ENCODE peak calls at places on chromosomes 5 and 9, in four cellular contexts. X is WERI-Rb-1, M is epithelial cell of esophagus, P is endothelial cell of umbilical vein. S is an unnamed sample.

GRCh38 chr5:95403996-95404395 is 12.8 kb downstream of the FAM81B start:
- DNase-seq in X (no peak), M (peak), P (no peak), S (no peak)

GRCh38 chr5:69414885-69415583 is at the start of gene MARVELD2:
- DNase-seq in X (peak), M (peak), P (peak), S (no peak)

GRCh38 chr5:110268283-110268682 is 458.2 kb downstream of the TMEM232 start:
- DNase-seq in X (no peak), M (no peak), P (no peak), S (no peak)

GRCh38 chr5:135394095-135394494 is 4.9 kb downstream of the MACROH2A1 start:
- DNase-seq in X (no peak), M (no peak), P (no peak), S (no peak)

GRCh38 chr5:77087484-77088291 is 603 bp upstream of the ZBED3 start:
- DNase-seq in X (no peak), M (no peak), P (peak), S (no peak)

GRCh38 chr9:135577256-135577655 is 15.7 kb downstream of the PAEP start:
- DNase-seq in X (no peak), M (no peak), P (no peak), S (no peak)

GRCh38 chr9:128841704-128842492 is 12.3 kb upstream of the SPOUT1 start:
- DNase-seq in X (no peak), M (no peak), P (no peak), S (no peak)

GRCh38 chr9:36818242-36818938 is 215.7 kb downstream of the PAX5 start:
- DNase-seq in X (peak), M (peak), P (no peak), S (no peak)

GRCh38 chr5:98934581-98934980 is 5.8 kb upstream of the CHD1 start:
- DNase-seq in X (no peak), M (peak), P (no peak), S (no peak)

GRCh38 chr5:66743344-66743743 is 147.2 kb downstream of the MAST4 start:
- DNase-seq in X (no peak), M (no peak), P (no peak), S (no peak)

GRCh38 chr9:34580358-34580757 is 9.2 kb downstream of the CNTFR start:
- DNase-seq in X (peak), M (no peak), P (no peak), S (no peak)

GRCh38 chr5:143400541-143401252 is 2.8 kb downstream of the NR3C1 start:
- DNase-seq in X (no peak), M (no peak), P (peak), S (no peak)

GRCh38 chr5:77420940-77421339 is 71.2 kb downstream of the WDR41 start:
- DNase-seq in X (no peak), M (peak), P (no peak), S (no peak)

GRCh38 chr9:9912459-9912858 is 700.3 kb downstream of the PTPRD start:
- DNase-seq in X (no peak), M (peak), P (peak), S (no peak)

GRCh38 chr5:159515909-159516415 is 185.7 kb upstream of the IL12B start:
- DNase-seq in X (peak), M (peak), P (peak), S (no peak)

GRCh38 chr9:76353280-76353679 is 40.9 kb downstream of the RFK start:
- DNase-seq in X (no peak), M (no peak), P (no peak), S (no peak)

GRCh38 chr5:167166696-167167095 is 1124.7 kb upstream of the WWC1 start:
- DNase-seq in X (no peak), M (no peak), P (no peak), S (no peak)

GRCh38 chr9:127603226-127603625 is 8.9 kb upstream of the STXBP1 start:
- DNase-seq in X (no peak), M (no peak), P (no peak), S (no peak)

GRCh38 chr9:103242025-103242424 is 246.9 kb downstream of the CYLC2 start:
- DNase-seq in X (no peak), M (peak), P (no peak), S (no peak)

GRCh38 chr9:121369595-121370265 is at the start of gene STOM:
- DNase-seq in X (no peak), M (peak), P (peak), S (no peak)

GRCh38 chr9:15192856-15193255 is 114.2 kb downstream of the TTC39B start:
- DNase-seq in X (no peak), M (no peak), P (no peak), S (no peak)

GRCh38 chr9:117091529-117091928 is 323.3 kb downstream of the ASTN2 start:
- DNase-seq in X (no peak), M (no peak), P (no peak), S (no peak)

GRCh38 chr5:9151671-9152427 is 394.0 kb downstream of the SEMA5A start:
- DNase-seq in X (no peak), M (no peak), P (no peak), S (no peak)

GRCh38 chr5:124043456-124043855 is 531.5 kb downstream of the CSNK1G3 start:
- DNase-seq in X (peak), M (peak), P (no peak), S (no peak)
- TF ChIP-seq CTCF in X (peak), M (peak), P (no peak), S (no peak)

DNA sequence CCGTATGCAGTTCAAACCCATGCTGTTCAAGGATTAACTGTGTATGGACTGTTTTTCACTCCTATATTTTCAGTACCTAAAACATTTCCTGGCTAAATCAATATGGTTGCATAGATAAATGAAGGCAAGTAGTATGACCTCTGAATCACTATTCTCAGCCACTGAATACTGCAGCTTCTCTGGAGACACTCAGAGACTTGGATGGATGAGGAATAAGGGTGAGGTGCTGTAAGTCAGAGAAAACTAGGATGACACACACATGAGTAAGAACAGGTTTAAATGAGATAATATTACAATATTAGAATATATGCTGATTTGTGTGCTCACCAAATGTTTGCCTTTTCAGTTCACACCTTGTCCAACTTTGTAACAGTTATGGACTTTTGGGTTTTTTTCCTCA is 26.0 kb upstream of the ANXA1 start:
- DNase-seq in X (no peak), M (peak), P (no peak), S (no peak)
- H3K4me3 ChIP-seq in X (no peak), M (no peak), P (no peak), S (no peak)

GRCh38 chr9:122812736-122813135 is 12.8 kb downstream of the OR1K1 start:
- DNase-seq in X (no peak), M (no peak), P (no peak), S (no peak)

GRCh38 chr9:122815544-122815943 is 12.8 kb downstream of the PDCL start:
- DNase-seq in X (no peak), M (peak), P (peak), S (no peak)

GRCh38 chr9:122819326-122819725 is 9.1 kb downstream of the PDCL start:
- DNase-seq in X (no peak), M (no peak), P (peak), S (no peak)

GRCh38 chr9:122814545-122814944 is 13.8 kb downstream of the PDCL start:
- DNase-seq in X (no peak), M (no peak), P (no peak), S (no peak)

GRCh38 chr9:122816163-122816867 is 12.1 kb downstream of the PDCL start:
- DNase-seq in X (no peak), M (no peak), P (peak), S (no peak)
- TF ChIP-seq CTCF in X (no peak), M (no peak), P (no peak), S (no peak)

GRCh38 chr5:132949151-132949550 is 14.3 kb downstream of the AFF4 start:
- DNase-seq in X (no peak), M (no peak), P (peak), S (no peak)

GRCh38 chr5:132951858-132952257 is 11.6 kb downstream of the AFF4 start:
- DNase-seq in X (no peak), M (no peak), P (no peak), S (no peak)

GRCh38 chr5:132952829-132953228 is 10.6 kb downstream of the AFF4 start:
- DNase-seq in X (no peak), M (peak), P (no peak), S (no peak)

GRCh38 chr5:132953710-132954109 is 9.7 kb downstream of the AFF4 start:
- DNase-seq in X (no peak), M (no peak), P (no peak), S (no peak)
- H3K4me3 ChIP-seq in X (no peak), M (no peak), P (no peak), S (no peak)

S was measured in AG04449.